ENCODE peak calls at places on chromosome 15, in six cellular contexts. Z, P, U, E, A and Y are unnamed samples.

GRCh38 chr15:40902605-40903561 is 8.6 kb downstream of the VPS18 start:
- DNase-seq in Z (no peak), P (no peak), U (no peak), E (no peak), A (no peak), Y (no peak)

GRCh38 chr15:57548835-57549234 is 42.9 kb upstream of the MYZAP start:
- DNase-seq in Z (no peak), P (no peak), U (no peak), E (peak), A (no peak), Y (no peak)

GRCh38 chr15:41874736-41875135 is 19.1 kb downstream of the SPTBN5 start:
- DNase-seq in Z (no peak), P (no peak), U (no peak), E (no peak), A (no peak), Y (no peak)

GRCh38 chr15:40754574-40754882 is 526 bp downstream of the RMDN3 start:
- DNase-seq in Z (no peak), P (no peak), U (no peak), E (peak), A (peak), Y (no peak)

GRCh38 chr15:100115711-100116090 is 226.1 kb downstream of the ADAMTS17 start:
- DNase-seq in Z (no peak), P (no peak), U (no peak), E (no peak), A (no peak), Y (peak)

GRCh38 chr15:58703610-58704009 is 45.9 kb downstream of the ADAM10 start:
- DNase-seq in Z (no peak), P (no peak), U (no peak), E (no peak), A (no peak), Y (no peak)

GRCh38 chr15:81024265-81024875 is 23.6 kb downstream of the TLNRD1 start:
- DNase-seq in Z (no peak), P (no peak), U (no peak), E (no peak), A (no peak), Y (no peak)

GRCh38 chr15:63189955-63190691 is 717 bp downstream of the RAB8B start:
- DNase-seq in Z (no peak), P (no peak), U (no peak), E (no peak), A (no peak), Y (no peak)

GRCh38 chr15:43527802-43528541 is 10.6 kb downstream of the MAP1A start:
- DNase-seq in Z (no peak), P (no peak), U (no peak), E (no peak), A (no peak), Y (no peak)

GRCh38 chr15:51842852-51843737 is 13.6 kb downstream of the TMOD3 start:
- DNase-seq in Z (no peak), P (no peak), U (no peak), E (no peak), A (no peak), Y (peak)

GRCh38 chr15:51497806-51498205 is 124.8 kb downstream of the DMXL2 start:
- DNase-seq in Z (no peak), P (no peak), U (no peak), E (no peak), A (no peak), Y (no peak)